ENCODE peak calls at places on chromosomes 2 and 18, in ten cellular contexts. M is amniotic stem cell; J is tibial artery; D is SK-N-MC; G is DMS153; U is activated CD8-positive, alpha-beta memory T cell treated with anti-CD3 and anti-CD28 coated beads, Interleukin-2, amount 50 U/mL, for 4 hours; B is skeletal muscle cell; L is GM12865; C is putamen; I is naive thymus-derived CD8-positive, alpha-beta T cell. Y is an unnamed sample.

GRCh38 chr2:202109737-202110184 is 36.7 kb downstream of the KIAA2012 start:
- DNase-seq in M (no peak), J (peak; percentile 71), D (no peak), G (no peak), U (no peak), B (peak; percentile 96), L (no peak), C (no peak), I (no peak), Y (no peak)

GRCh38 chr18:8367217-8367988 is 241.8 kb upstream of the RAB12 start:
- DNase-seq in M (no peak), J (no peak), D (no peak), G (peak; percentile 51), U (no peak), B (no peak), L (peak; percentile 7), C (peak; percentile 35), I (no peak), Y (no peak)

GRCh38 chr2:14615701-14616100 is 16.8 kb upstream of the LRATD1 start:
- DNase-seq in M (no peak), J (no peak), D (no peak), G (no peak), U (no peak), B (no peak), L (no peak), C (no peak), I (no peak), Y (no peak)

GRCh38 chr2:66571873-66572272 is 136.9 kb downstream of the MEIS1 start:
- DNase-seq in M (no peak), J (no peak), D (no peak), G (no peak), U (no peak), B (no peak), L (no peak), C (no peak), I (no peak), Y (no peak)

GRCh38 chr2:102915128-102915527 is 153.3 kb downstream of the TMEM182 start:
- DNase-seq in M (no peak), J (no peak), D (no peak), G (no peak), U (no peak), B (peak; percentile 26), L (no peak), C (no peak), I (no peak), Y (no peak)

GRCh38 chr18:80044072-80044471 is 9.8 kb downstream of the RBFA start:
- DNase-seq in M (no peak), J (no peak), D (no peak), G (no peak), U (no peak), B (no peak), L (no peak), C (no peak), I (no peak), Y (no peak)

GRCh38 chr18:449374-449773 is 51.1 kb downstream of the COLEC12 start:
- DNase-seq in M (no peak), J (no peak), D (no peak), G (no peak), U (no peak), B (no peak), L (no peak), C (no peak), I (no peak), Y (no peak)

GRCh38 chr2:60553496-60553991 is at the start of gene BCL11A:
- DNase-seq in M (peak; percentile 49), J (no peak), D (no peak), G (peak; percentile 71), U (no peak), B (peak; percentile 85), L (peak; percentile 61), C (no peak), I (no peak), Y (no peak)

GRCh38 chr2:24472416-24472815 is 18.6 kb upstream of the NCOA1 start:
- DNase-seq in M (no peak), J (no peak), D (no peak), G (no peak), U (no peak), B (no peak), L (no peak), C (no peak), I (no peak), Y (no peak)

GRCh38 chr2:102620367-102620766 is 1.0 kb downstream of the SLC9A2 start:
- DNase-seq in M (no peak), J (no peak), D (no peak), G (peak; percentile 45), U (no peak), B (no peak), L (peak; percentile 24), C (no peak), I (no peak), Y (no peak)